ENCODE peak calls at places on chromosomes 7 and 10, in seven cellular contexts. One of them, this sample, is unnamed.

GRCh38 chr7:14228341-14228740 is 238.9 kb upstream of the ETV1 start:
- DNase-seq in effector memory CD8-positive, alpha-beta T cell: no peak
- DNase-seq in PC-3: no peak
- DNase-seq in fibroblast of pulmonary artery: no peak
- DNase-seq in WTC11: no peak
- DNase-seq in stomach: no peak
- DNase-seq in NAMALWA: no peak
- DNase-seq in this sample: no peak

GRCh38 chr7:48188776-48189520 is 17.7 kb downstream of the ABCA13 start:
- DNase-seq in effector memory CD8-positive, alpha-beta T cell: no peak
- DNase-seq in fibroblast of pulmonary artery: no peak
- DNase-seq in WTC11: no peak
- DNase-seq in PC-3: no peak
- DNase-seq in stomach: no peak
- DNase-seq in NAMALWA: no peak
- DNase-seq in this sample: no peak

GRCh38 chr10:58237014-58237830 is 30.5 kb downstream of the IPMK start:
- DNase-seq in stomach: no peak
- DNase-seq in fibroblast of pulmonary artery: peak; percentile 96
- DNase-seq in NAMALWA: no peak
- DNase-seq in PC-3: peak; percentile 88
- DNase-seq in effector memory CD8-positive, alpha-beta T cell: no peak
- DNase-seq in WTC11: no peak
- DNase-seq in this sample: no peak

GRCh38 chr7:131011437-131011752 is 277.4 kb upstream of the KLF14 start:
- DNase-seq in fibroblast of pulmonary artery: no peak
- DNase-seq in stomach: no peak
- DNase-seq in effector memory CD8-positive, alpha-beta T cell: no peak
- DNase-seq in WTC11: peak; percentile 25
- DNase-seq in NAMALWA: no peak
- DNase-seq in PC-3: no peak
- DNase-seq in this sample: no peak

GRCh38 chr7:19353158-19353557 is 207.9 kb upstream of the FERD3L start:
- DNase-seq in fibroblast of pulmonary artery: no peak
- DNase-seq in PC-3: no peak
- DNase-seq in WTC11: no peak
- DNase-seq in effector memory CD8-positive, alpha-beta T cell: no peak
- DNase-seq in stomach: no peak
- DNase-seq in NAMALWA: no peak
- DNase-seq in this sample: no peak

GRCh38 chr7:132066776-132067175 is 509.5 kb downstream of the PLXNA4 start:
- DNase-seq in NAMALWA: no peak
- DNase-seq in WTC11: no peak
- DNase-seq in effector memory CD8-positive, alpha-beta T cell: no peak
- DNase-seq in stomach: no peak
- DNase-seq in PC-3: no peak
- DNase-seq in fibroblast of pulmonary artery: peak; percentile 48
- DNase-seq in this sample: no peak

GRCh38 chr10:69506487-69506833 is 55.2 kb downstream of the TSPAN15 start:
- DNase-seq in NAMALWA: no peak
- DNase-seq in stomach: no peak
- DNase-seq in effector memory CD8-positive, alpha-beta T cell: no peak
- DNase-seq in WTC11: no peak
- DNase-seq in PC-3: no peak
- DNase-seq in fibroblast of pulmonary artery: no peak
- DNase-seq in this sample: no peak

GRCh38 chr7:80918909-80919721 is at the start of gene SEMA3C:
- DNase-seq in effector memory CD8-positive, alpha-beta T cell: no peak
- DNase-seq in PC-3: peak; percentile 95
- DNase-seq in fibroblast of pulmonary artery: peak; percentile 96
- DNase-seq in NAMALWA: no peak
- DNase-seq in stomach: peak; percentile 94
- DNase-seq in WTC11: peak; percentile 89
- DNase-seq in this sample: peak; percentile 94

GRCh38 chr10:96097865-96098264 is 32.2 kb upstream of the ZNF518A start:
- DNase-seq in fibroblast of pulmonary artery: no peak
- DNase-seq in PC-3: no peak
- DNase-seq in stomach: no peak
- DNase-seq in WTC11: no peak
- DNase-seq in NAMALWA: no peak
- DNase-seq in effector memory CD8-positive, alpha-beta T cell: no peak
- DNase-seq in this sample: no peak

GRCh38 chr7:149188213-149188612 is 7.1 kb upstream of the ZNF282 start:
- DNase-seq in fibroblast of pulmonary artery: no peak
- DNase-seq in stomach: no peak
- DNase-seq in PC-3: no peak
- DNase-seq in WTC11: no peak
- DNase-seq in NAMALWA: no peak
- DNase-seq in effector memory CD8-positive, alpha-beta T cell: no peak
- DNase-seq in this sample: no peak

GRCh38 chr10:112052176-112052575 is 131.4 kb downstream of the GPAM start:
- DNase-seq in PC-3: peak; percentile 35
- DNase-seq in effector memory CD8-positive, alpha-beta T cell: no peak
- DNase-seq in WTC11: no peak
- DNase-seq in NAMALWA: no peak
- DNase-seq in fibroblast of pulmonary artery: no peak
- DNase-seq in stomach: no peak
- DNase-seq in this sample: peak; percentile 48

GRCh38 chr10:123361832-123362231 is 207.6 kb downstream of the BUB3 start:
- DNase-seq in WTC11: no peak
- DNase-seq in fibroblast of pulmonary artery: no peak
- DNase-seq in PC-3: no peak
- DNase-seq in NAMALWA: no peak
- DNase-seq in effector memory CD8-positive, alpha-beta T cell: no peak
- DNase-seq in stomach: no peak
- DNase-seq in this sample: no peak

GRCh38 chr7:4797858-4798705 is 22.7 kb downstream of the AP5Z1 start:
- DNase-seq in fibroblast of pulmonary artery: peak; percentile 50
- DNase-seq in NAMALWA: peak; percentile 72
- DNase-seq in PC-3: peak; percentile 68
- DNase-seq in WTC11: peak; percentile 83
- DNase-seq in effector memory CD8-positive, alpha-beta T cell: peak; percentile 43
- DNase-seq in stomach: peak; percentile 48
- DNase-seq in this sample: peak; percentile 85

GRCh38 chr10:17737021-17737965 is 14.7 kb upstream of the TMEM236 start:
- DNase-seq in effector memory CD8-positive, alpha-beta T cell: no peak
- DNase-seq in WTC11: no peak
- DNase-seq in fibroblast of pulmonary artery: peak; percentile 67
- DNase-seq in stomach: peak; percentile 37
- DNase-seq in PC-3: peak; percentile 44
- DNase-seq in NAMALWA: peak; percentile 54
- DNase-seq in this sample: no peak

GRCh38 chr7:155222578-155222977 is 75.1 kb upstream of the INSIG1 start:
- DNase-seq in PC-3: no peak
- DNase-seq in stomach: no peak
- DNase-seq in WTC11: no peak
- DNase-seq in fibroblast of pulmonary artery: no peak
- DNase-seq in effector memory CD8-positive, alpha-beta T cell: no peak
- DNase-seq in NAMALWA: no peak
- DNase-seq in this sample: no peak

GRCh38 chr7:13851756-13852155 is 137.7 kb downstream of the ETV1 start:
- DNase-seq in fibroblast of pulmonary artery: peak; percentile 38
- DNase-seq in effector memory CD8-positive, alpha-beta T cell: no peak
- DNase-seq in PC-3: no peak
- DNase-seq in WTC11: no peak
- DNase-seq in NAMALWA: no peak
- DNase-seq in stomach: no peak
- DNase-seq in this sample: no peak

GRCh38 chr10:123991622-123992570 is 100.3 kb upstream of the CPXM2 start:
- DNase-seq in stomach: no peak
- DNase-seq in WTC11: no peak
- DNase-seq in NAMALWA: no peak
- DNase-seq in PC-3: no peak
- DNase-seq in fibroblast of pulmonary artery: no peak
- DNase-seq in effector memory CD8-positive, alpha-beta T cell: no peak
- DNase-seq in this sample: no peak

GRCh38 chr7:76354516-76354915 is 4.3 kb downstream of the YWHAG start:
- DNase-seq in effector memory CD8-positive, alpha-beta T cell: no peak
- DNase-seq in stomach: no peak
- DNase-seq in NAMALWA: no peak
- DNase-seq in PC-3: no peak
- DNase-seq in fibroblast of pulmonary artery: no peak
- DNase-seq in WTC11: no peak
- DNase-seq in this sample: no peak

GRCh38 chr7:29139191-29139590 is 7.1 kb downstream of the CPVL start:
- DNase-seq in WTC11: no peak
- DNase-seq in effector memory CD8-positive, alpha-beta T cell: no peak
- DNase-seq in stomach: no peak
- DNase-seq in PC-3: peak; percentile 85
- DNase-seq in NAMALWA: no peak
- DNase-seq in fibroblast of pulmonary artery: no peak
- DNase-seq in this sample: no peak

GRCh38 chr7:116647290-116647689 is 24.7 kb upstream of the MET start:
- DNase-seq in PC-3: no peak
- DNase-seq in effector memory CD8-positive, alpha-beta T cell: no peak
- DNase-seq in NAMALWA: no peak
- DNase-seq in WTC11: no peak
- DNase-seq in fibroblast of pulmonary artery: no peak
- DNase-seq in stomach: no peak
- DNase-seq in this sample: no peak

GRCh38 chr10:75469018-75469616 is 37.7 kb downstream of the LRMDA start:
- DNase-seq in WTC11: no peak
- DNase-seq in fibroblast of pulmonary artery: peak; percentile 97
- DNase-seq in PC-3: peak; percentile 100
- DNase-seq in NAMALWA: no peak
- DNase-seq in effector memory CD8-positive, alpha-beta T cell: no peak
- DNase-seq in stomach: no peak
- DNase-seq in this sample: no peak

GRCh38 chr10:90602815-90603600 is 254.8 kb downstream of the HTR7 start:
- DNase-seq in stomach: no peak
- DNase-seq in PC-3: peak; percentile 40
- DNase-seq in effector memory CD8-positive, alpha-beta T cell: no peak
- DNase-seq in fibroblast of pulmonary artery: peak; percentile 80
- DNase-seq in WTC11: no peak
- DNase-seq in NAMALWA: no peak
- DNase-seq in this sample: no peak

GRCh38 chr7:129134356-129134972 is 10.0 kb upstream of the TSPAN33 start:
- DNase-seq in NAMALWA: no peak
- DNase-seq in stomach: no peak
- DNase-seq in WTC11: no peak
- DNase-seq in fibroblast of pulmonary artery: no peak
- DNase-seq in PC-3: no peak
- DNase-seq in effector memory CD8-positive, alpha-beta T cell: no peak
- DNase-seq in this sample: no peak

GRCh38 chr10:43228783-43229207 is 38.1 kb downstream of the RASGEF1A start:
- DNase-seq in effector memory CD8-positive, alpha-beta T cell: no peak
- DNase-seq in PC-3: no peak
- DNase-seq in fibroblast of pulmonary artery: no peak
- DNase-seq in WTC11: no peak
- DNase-seq in stomach: no peak
- DNase-seq in NAMALWA: no peak
- DNase-seq in this sample: no peak

GRCh38 chr7:87735360-87735759 is 107.2 kb downstream of the RUNDC3B start:
- DNase-seq in WTC11: no peak
- DNase-seq in effector memory CD8-positive, alpha-beta T cell: no peak
- DNase-seq in PC-3: no peak
- DNase-seq in fibroblast of pulmonary artery: peak; percentile 23
- DNase-seq in NAMALWA: no peak
- DNase-seq in stomach: no peak
- DNase-seq in this sample: no peak

GRCh38 chr10:117086545-117086944 is 51.5 kb downstream of the VAX1 start:
- DNase-seq in stomach: no peak
- DNase-seq in NAMALWA: no peak
- DNase-seq in PC-3: peak; percentile 48
- DNase-seq in effector memory CD8-positive, alpha-beta T cell: no peak
- DNase-seq in fibroblast of pulmonary artery: no peak
- DNase-seq in WTC11: no peak
- DNase-seq in this sample: no peak

GRCh38 chr10:86188796-86189558 is 177.6 kb downstream of the GRID1 start:
- DNase-seq in effector memory CD8-positive, alpha-beta T cell: no peak
- DNase-seq in fibroblast of pulmonary artery: no peak
- DNase-seq in stomach: peak; percentile 13
- DNase-seq in WTC11: no peak
- DNase-seq in NAMALWA: no peak
- DNase-seq in PC-3: no peak
- DNase-seq in this sample: no peak

GRCh38 chr7:461453-462172 is 58.0 kb downstream of the PDGFA start:
- DNase-seq in NAMALWA: no peak
- DNase-seq in effector memory CD8-positive, alpha-beta T cell: no peak
- DNase-seq in stomach: no peak
- DNase-seq in PC-3: no peak
- DNase-seq in WTC11: no peak
- DNase-seq in fibroblast of pulmonary artery: peak; percentile 64
- DNase-seq in this sample: no peak

GRCh38 chr10:28778524-28778923 is 101.2 kb downstream of the BAMBI start:
- DNase-seq in WTC11: no peak
- DNase-seq in effector memory CD8-positive, alpha-beta T cell: no peak
- DNase-seq in fibroblast of pulmonary artery: peak; percentile 18
- DNase-seq in PC-3: peak; percentile 36
- DNase-seq in stomach: no peak
- DNase-seq in NAMALWA: no peak
- DNase-seq in this sample: no peak

GRCh38 chr10:97960269-97960869 is 70.1 kb downstream of the CRTAC1 start:
- DNase-seq in NAMALWA: no peak
- DNase-seq in effector memory CD8-positive, alpha-beta T cell: no peak
- DNase-seq in WTC11: no peak
- DNase-seq in stomach: no peak
- DNase-seq in PC-3: no peak
- DNase-seq in fibroblast of pulmonary artery: no peak
- DNase-seq in this sample: no peak

GRCh38 chr10:101319241-101319915 is 34.6 kb upstream of the BTRC start:
- DNase-seq in WTC11: peak; percentile 38
- DNase-seq in PC-3: no peak
- DNase-seq in effector memory CD8-positive, alpha-beta T cell: no peak
- DNase-seq in NAMALWA: no peak
- DNase-seq in fibroblast of pulmonary artery: peak; percentile 10
- DNase-seq in stomach: no peak
- DNase-seq in this sample: no peak

GRCh38 chr7:44258423-44258760 is 57.6 kb downstream of the YKT6 start:
- DNase-seq in PC-3: no peak
- DNase-seq in stomach: no peak
- DNase-seq in NAMALWA: no peak
- DNase-seq in fibroblast of pulmonary artery: no peak
- DNase-seq in effector memory CD8-positive, alpha-beta T cell: no peak
- DNase-seq in WTC11: no peak
- DNase-seq in this sample: no peak

GRCh38 chr7:157676456-157677255 is 339.9 kb downstream of the DNAJB6 start:
- DNase-seq in WTC11: no peak
- DNase-seq in PC-3: peak; percentile 18
- DNase-seq in effector memory CD8-positive, alpha-beta T cell: no peak
- DNase-seq in stomach: no peak
- DNase-seq in fibroblast of pulmonary artery: no peak
- DNase-seq in NAMALWA: no peak
- DNase-seq in this sample: peak; percentile 26